ENCODE peak calls at places on chromosomes 11 and 22, in seven cellular contexts. H, D, K, P, Z, L and I are unnamed samples.

GRCh38 chr11:24585192-24585591 is 88.3 kb downstream of the LUZP2 start:
- DNase-seq in P (no peak), D (no peak), K (no peak), H (no peak), Z (no peak), L (no peak), I (no peak)

GRCh38 chr11:129681344-129682114 is 134.1 kb upstream of the TMEM45B start:
- DNase-seq in Z (no peak), H (no peak), K (no peak), P (no peak), L (no peak), D (no peak), I (no peak)

GRCh38 chr11:93986716-93987115 is 34.4 kb upstream of the HEPHL1 start:
- DNase-seq in P (no peak), L (no peak), Z (no peak), H (no peak), D (no peak), K (no peak), I (no peak)

GRCh38 chr11:1619449-1619848 is 2.5 kb downstream of the KRTAP5-4 start:
- DNase-seq in H (no peak), L (no peak), P (no peak), D (no peak), K (no peak), Z (no peak), I (no peak)

GRCh38 chr22:37239336-37240239 is 4.5 kb downstream of the RAC2 start:
- DNase-seq in H (no peak), K (no peak), L (no peak), D (no peak), Z (no peak), P (no peak), I (no peak)

GRCh38 chr11:29293825-29294224 is 723.0 kb downstream of the KCNA4 start:
- DNase-seq in Z (no peak), D (no peak), K (no peak), P (no peak), H (no peak), L (no peak), I (no peak)

GRCh38 chr11:3178349-3178748 is 13.2 kb upstream of the OSBPL5 start:
- DNase-seq in P (no peak), L (no peak), D (no peak), H (no peak), Z (no peak), K (no peak), I (no peak)

GRCh38 chr11:72629266-72629665 is 45.0 kb downstream of the PDE2A start:
- DNase-seq in H (no peak), D (no peak), K (peak), L (no peak), Z (no peak), P (no peak), I (no peak)

GRCh38 chr11:3111919-3112690 is 53.0 kb downstream of the OSBPL5 start:
- DNase-seq in K (no peak), P (no peak), Z (no peak), D (no peak), L (no peak), H (no peak), I (no peak)